ENCODE peak calls at places on chromosome 14, in six cellular contexts. Y, T, C, O, R and L are unnamed samples.

GRCh38 chr14:65237956-65238355 is 135.6 kb upstream of the MAX start:
- DNase-seq in T (no peak), C (no peak), R (no peak), Y (peak), O (peak), L (no peak)

GRCh38 chr14:59454131-59454530 is 11.0 kb downstream of the GPR135 start:
- DNase-seq in R (peak), T (no peak), C (peak), Y (peak), O (no peak), L (peak)

GRCh38 chr14:66311935-66312334 is 174.2 kb upstream of the CCDC196 start:
- DNase-seq in R (no peak), O (no peak), Y (no peak), T (no peak), C (no peak), L (no peak)

GRCh38 chr14:65095633-65096205 is 6.6 kb downstream of the MAX start:
- DNase-seq in R (peak), C (peak), T (no peak), O (peak), Y (peak), L (no peak)

GRCh38 chr14:53017837-53018236 is 67.0 kb upstream of the FERMT2 start:
- DNase-seq in C (no peak), R (no peak), O (no peak), T (no peak), Y (no peak), L (no peak)

GRCh38 chr14:51828017-51828797 is 32.2 kb upstream of the GNG2 start:
- DNase-seq in O (peak), R (peak), C (peak), T (no peak), Y (no peak), L (peak)

GRCh38 chr14:26856832-26857508 is 259.1 kb upstream of the NOVA1 start:
- DNase-seq in R (peak), O (no peak), Y (peak), T (no peak), C (no peak), L (no peak)

GRCh38 chr14:94394594-94395305 is 6.3 kb upstream of the SERPINA1 start:
- DNase-seq in O (no peak), C (peak), Y (peak), R (peak), T (no peak), L (peak)

GRCh38 chr14:71395151-71395604 is 487.9 kb downstream of the PCNX1 start:
- DNase-seq in C (peak), O (no peak), T (no peak), R (peak), Y (peak), L (no peak)

GRCh38 chr14:53389207-53389606 is 236.1 kb upstream of the DDHD1 start:
- DNase-seq in T (no peak), C (no peak), R (peak), Y (peak), O (no peak), L (no peak)

GRCh38 chr14:69573205-69573840 is 1.3 kb downstream of the CCDC177 start:
- DNase-seq in O (no peak), Y (no peak), C (no peak), T (no peak), R (no peak), L (no peak)

GRCh38 chr14:77097006-77097688 is 911 bp upstream of the CIPC start:
- DNase-seq in T (no peak), R (peak), Y (peak), C (peak), O (no peak), L (no peak)

GRCh38 chr14:21071225-21072041 is 1.3 kb downstream of the ARHGEF40 start:
- DNase-seq in T (peak), C (peak), Y (peak), R (peak), O (peak), L (peak)

GRCh38 chr14:105343194-105343593 is 28.6 kb downstream of the PACS2 start:
- DNase-seq in C (no peak), O (no peak), Y (no peak), R (no peak), T (no peak), L (no peak)

GRCh38 chr14:103391048-103391447 is 5.8 kb downstream of the MARK3 start:
- DNase-seq in Y (peak), R (peak), T (no peak), O (no peak), C (peak), L (peak)

GRCh38 chr14:33016611-33017010 is 77.9 kb downstream of the NPAS3 start:
- DNase-seq in T (no peak), C (no peak), Y (no peak), R (peak), O (no peak), L (no peak)

GRCh38 chr14:57492859-57493258 is 798 bp downstream of the CCDC198 start:
- DNase-seq in T (no peak), R (peak), O (no peak), Y (peak), C (peak), L (no peak)

GRCh38 chr14:43145361-43145760 is 1361.7 kb downstream of the FSCB start:
- DNase-seq in C (no peak), O (no peak), Y (peak), T (no peak), R (no peak), L (no peak)

DNA sequence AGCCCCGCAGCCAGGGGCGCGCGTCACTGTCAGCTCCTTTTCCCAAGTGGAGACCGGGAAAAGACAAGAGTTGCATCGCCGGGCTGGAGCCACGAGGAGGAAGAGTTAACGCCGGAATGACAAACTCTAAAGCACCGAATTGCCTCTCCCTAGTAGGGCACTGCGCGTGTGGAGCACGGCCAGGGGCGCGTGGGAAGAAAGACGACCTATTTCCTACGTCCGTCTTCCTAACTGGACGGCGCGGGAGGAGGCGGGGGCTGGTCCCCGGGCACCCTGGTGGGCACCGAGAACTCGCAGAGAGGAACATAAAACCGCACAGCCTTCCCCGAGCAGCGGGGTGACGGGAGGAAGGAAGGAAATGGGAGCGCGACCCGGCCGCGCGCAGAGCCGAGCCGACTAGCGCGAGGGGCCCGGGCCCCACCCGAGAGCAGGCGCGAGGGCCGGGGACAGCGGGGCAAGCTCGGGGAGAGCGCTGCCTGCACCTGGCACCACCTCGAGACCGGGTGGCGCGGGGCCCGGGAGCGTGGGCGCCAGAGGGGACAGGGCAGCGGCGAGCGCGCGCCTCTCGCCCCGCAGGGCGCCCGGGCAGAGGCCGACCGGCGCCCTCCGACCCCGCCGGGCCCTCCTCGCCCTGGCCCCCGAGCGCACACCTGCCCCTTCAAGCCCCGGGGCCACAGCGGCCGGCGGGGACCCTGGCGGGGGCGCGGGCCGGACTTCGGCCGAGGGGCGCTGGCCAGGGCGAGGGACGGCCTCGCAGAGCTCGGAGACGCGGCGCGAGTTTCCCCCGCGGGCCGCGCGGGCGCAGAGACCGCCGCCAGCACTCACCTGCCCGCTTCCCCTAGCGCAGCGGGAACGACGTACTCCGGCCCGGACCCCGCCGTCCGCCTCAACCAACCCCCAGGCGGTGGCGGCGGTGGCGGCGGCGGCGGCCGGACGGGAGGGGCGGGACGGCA is 480 bp downstream of the SETD3 start:
- DNase-seq in C (peak), R (peak), O (peak), T (no peak), Y (peak), L (peak)
- TF ChIP-seq CTCF in C (peak), R (no peak), O (peak), T (peak), Y (peak), L (no peak)

GRCh38 chr14:38808734-38809455 is 294.1 kb downstream of the SEC23A start:
- DNase-seq in O (peak), T (no peak), C (no peak), Y (no peak), R (no peak), L (peak)
- TF ChIP-seq CTCF in O (no peak), T (no peak), C (no peak), Y (no peak), R (no peak), L (peak)

DNA sequence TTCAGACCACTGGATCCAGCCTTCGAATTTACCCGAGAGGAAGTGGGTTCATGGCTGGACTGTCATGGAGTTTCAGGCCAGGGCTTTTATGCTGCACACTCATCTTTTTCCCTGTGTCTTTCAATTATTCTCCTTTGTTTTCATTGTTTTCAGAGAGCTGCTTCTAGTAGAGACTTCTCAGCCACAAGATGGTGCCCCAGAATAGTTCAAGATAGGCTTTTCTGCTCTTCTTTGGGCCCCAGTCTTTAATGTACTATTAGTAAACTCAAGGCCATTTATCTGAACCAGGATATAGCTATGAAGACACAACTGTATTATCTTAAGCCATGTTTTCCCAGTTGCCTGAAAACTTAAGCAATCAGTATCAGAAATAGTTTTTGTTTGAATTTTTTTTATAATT is 30.4 kb upstream of the PSMA6 start:
- DNase-seq in T (no peak), O (no peak), C (no peak), Y (peak), R (peak), L (peak)
- TF ChIP-seq CTCF in T (peak), O (no peak), C (peak), Y (peak), R (peak), L (no peak)

GRCh38 chr14:101781240-101782061 is 19.9 kb downstream of the PPP2R5C start:
- DNase-seq in Y (peak), C (no peak), O (no peak), R (no peak), T (no peak), L (no peak)
- TF ChIP-seq CTCF in Y (no peak), C (no peak), O (no peak), R (no peak), T (no peak), L (no peak)

DNA sequence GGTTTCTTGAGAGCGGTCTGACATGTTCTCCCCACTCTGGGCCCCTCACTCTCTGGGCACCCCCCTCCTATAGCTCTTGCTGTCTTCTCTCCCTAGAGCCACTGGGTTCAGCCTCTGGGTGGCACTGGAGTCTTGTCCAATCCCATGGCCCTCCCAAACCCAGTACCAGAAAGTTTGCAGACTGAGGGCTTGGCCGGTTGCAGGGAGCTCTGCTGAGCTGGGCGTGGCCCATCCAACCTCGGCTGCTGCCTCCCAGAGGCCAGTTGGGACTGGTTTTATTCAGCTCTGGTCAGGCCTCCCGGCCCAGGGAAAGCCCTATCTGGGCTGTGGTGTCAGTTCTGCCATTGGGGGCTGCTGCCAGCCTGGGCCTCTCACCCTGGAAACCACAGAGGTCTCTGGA is 37.9 kb downstream of the ISCA2 start:
- DNase-seq in T (no peak), R (peak), Y (peak), C (peak), O (peak), L (peak)
- TF ChIP-seq CTCF in T (peak), R (peak), Y (peak), C (peak), O (peak), L (no peak)

DNA sequence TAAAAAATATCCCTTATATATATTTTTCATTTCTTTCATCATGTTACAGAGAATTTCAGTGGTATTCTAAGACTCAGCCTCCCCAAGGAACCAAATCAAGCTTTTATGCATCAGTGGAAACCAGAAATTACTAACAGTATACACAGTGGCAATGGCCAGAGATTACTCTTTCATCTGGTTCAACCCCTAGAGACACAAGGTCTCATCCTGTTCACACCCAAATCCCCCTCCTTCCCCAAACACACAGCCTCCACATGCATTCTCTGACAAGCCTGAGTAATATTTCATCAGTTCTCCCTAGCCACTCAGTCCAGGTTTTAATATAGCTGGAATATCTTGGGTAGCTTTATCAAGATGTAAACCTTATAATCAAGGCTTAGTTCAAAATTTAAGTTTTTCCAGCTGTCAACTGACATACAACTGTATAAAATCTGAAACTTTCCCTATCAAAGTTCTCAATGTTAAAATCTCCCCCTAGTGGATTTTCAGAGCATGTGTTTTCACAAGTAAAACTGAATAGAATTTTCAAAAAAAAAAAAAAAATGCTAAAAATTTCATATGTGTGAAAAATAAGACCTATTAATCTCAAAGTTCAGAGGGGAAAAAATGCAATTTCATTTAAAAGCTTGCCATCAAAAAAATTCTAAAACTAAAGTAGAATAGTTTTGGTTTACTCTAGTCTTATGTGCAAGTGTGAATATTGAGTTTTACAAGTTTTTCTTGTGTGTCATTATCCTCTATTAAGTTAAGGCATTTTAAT is 10.5 kb upstream of the SSTR1 start:
- DNase-seq in C (no peak), T (no peak), R (peak), O (no peak), Y (peak), L (no peak)
- TF ChIP-seq CTCF in C (no peak), T (peak), R (peak), O (peak), Y (peak), L (no peak)

DNA sequence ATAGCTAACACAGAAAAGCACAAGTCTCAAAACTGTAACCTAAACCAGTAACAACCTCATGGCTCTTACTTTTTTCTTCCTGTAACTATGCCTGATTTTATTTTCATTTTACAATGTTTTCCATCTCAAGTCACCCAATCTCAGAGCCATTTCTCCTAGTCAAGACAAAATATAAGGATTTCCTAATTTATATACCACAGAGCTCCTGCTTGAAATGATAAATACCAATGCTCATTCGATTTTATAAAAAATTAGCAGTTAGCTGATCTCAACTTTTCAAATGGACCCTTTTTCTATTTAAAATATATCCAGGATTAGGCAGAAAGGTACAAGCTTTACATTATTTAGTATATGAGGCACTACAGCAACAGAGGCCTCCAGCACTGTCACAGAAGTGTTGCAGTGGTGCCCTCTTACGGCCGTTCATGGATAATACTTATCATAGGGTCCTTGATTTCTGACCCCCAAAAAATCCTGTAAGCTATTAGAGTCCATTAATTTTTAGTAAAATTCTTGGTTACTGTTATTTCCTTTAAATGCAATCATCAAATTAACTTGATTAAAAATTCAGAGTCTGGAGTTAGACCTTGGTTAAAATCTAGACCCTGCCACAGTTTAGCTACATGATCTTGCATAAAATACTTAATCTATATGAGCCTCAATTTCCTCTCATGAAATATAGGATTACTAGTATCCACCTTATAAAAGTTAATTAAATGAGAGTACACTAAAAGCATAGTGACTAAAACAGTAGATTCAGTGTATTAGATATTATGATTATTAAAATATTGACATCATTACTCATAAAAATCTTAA is 68.3 kb downstream of the SEC23A start:
- DNase-seq in R (no peak), T (no peak), O (no peak), Y (no peak), C (no peak), L (no peak)
- TF ChIP-seq CTCF in R (peak), T (peak), O (no peak), Y (peak), C (peak), L (no peak)

DNA sequence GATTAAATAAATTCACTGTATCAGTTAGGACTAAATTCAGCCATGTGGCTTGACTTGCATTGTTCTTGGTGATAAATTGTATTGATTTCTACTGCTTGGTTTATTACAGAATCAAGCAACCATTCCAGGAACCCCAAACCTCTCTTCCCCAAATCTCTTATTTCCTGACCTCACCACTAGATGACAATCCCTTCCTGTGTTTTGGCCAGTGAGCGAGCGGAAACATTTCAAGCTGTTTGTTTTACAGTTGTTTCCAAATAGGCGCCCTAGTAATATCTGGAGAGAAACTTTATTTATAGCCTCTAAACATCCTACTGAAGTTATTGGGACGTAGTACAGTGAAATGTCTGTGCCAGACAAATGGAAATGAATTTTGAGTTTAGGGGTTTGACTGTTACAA is 161.1 kb downstream of the SNAPC1 start:
- DNase-seq in Y (peak), O (no peak), T (no peak), R (peak), C (peak), L (peak)
- TF ChIP-seq CTCF in Y (peak), O (no peak), T (peak), R (peak), C (peak), L (no peak)